ENCODE peak calls at places on chromosomes 11 and 22, in eight cellular contexts. D is Peyer's patch, W is tibial artery, Y is psoas muscle, S is OCI-LY7, A is upper lobe of right lung, R is cardiac muscle cell, X is adrenal gland. H is an unnamed sample.

GRCh38 chr11:2778630-2779498 is 79.1 kb upstream of the KCNQ1OT1 start:
- DNase-seq in W (peak; percentile 75), A (peak; percentile 92), S (no peak), R (peak; percentile 84), Y (peak; percentile 90), D (peak; percentile 88), X (peak; percentile 93), H (peak; percentile 90)

GRCh38 chr11:47461876-47462275 is 12.9 kb upstream of the RAPSN start:
- DNase-seq in D (no peak), X (no peak), A (peak; percentile 32), S (no peak), R (no peak), W (no peak), Y (no peak), H (no peak)

GRCh38 chr11:1051356-1052132 is 15.0 kb upstream of the MUC6 start:
- DNase-seq in W (no peak), Y (peak; percentile 36), S (no peak), D (no peak), A (peak; percentile 51), R (no peak), X (no peak), H (no peak)

GRCh38 chr11:104583857-104584256 is 314.4 kb downstream of the CASP12 start:
- DNase-seq in W (no peak), S (no peak), D (no peak), R (no peak), A (no peak), X (no peak), Y (no peak), H (no peak)

GRCh38 chr11:2089536-2090165 is 49.5 kb downstream of the IGF2 start:
- DNase-seq in W (peak; percentile 9), A (peak; percentile 26), X (peak; percentile 16), D (peak; percentile 34), R (peak; percentile 28), Y (peak; percentile 46), S (peak; percentile 73), H (peak; percentile 27)

GRCh38 chr11:126597041-126597440 is 241.6 kb downstream of the ST3GAL4 start:
- DNase-seq in X (no peak), S (no peak), Y (no peak), R (no peak), W (no peak), A (no peak), D (no peak), H (no peak)

GRCh38 chr11:95451682-95452081 is 220.7 kb upstream of the SESN3 start:
- DNase-seq in X (no peak), Y (no peak), S (no peak), A (no peak), W (no peak), D (no peak), R (peak; percentile 87), H (peak; percentile 79)

GRCh38 chr11:26828291-26828690 is 106.4 kb upstream of the SLC5A12 start:
- DNase-seq in S (no peak), R (no peak), D (no peak), W (no peak), A (no peak), X (no peak), Y (no peak), H (no peak)

GRCh38 chr22:36213596-36213995 is 12.0 kb upstream of the APOL4 start:
- DNase-seq in Y (no peak), A (no peak), D (no peak), R (no peak), S (no peak), W (no peak), X (no peak), H (no peak)

GRCh38 chr11:9150501-9150900 is 59.1 kb upstream of the SCUBE2 start:
- DNase-seq in X (no peak), W (no peak), D (no peak), S (no peak), A (no peak), Y (no peak), R (peak; percentile 39), H (peak; percentile 73)

GRCh38 chr11:91396243-91397133 is 828.1 kb upstream of the FAT3 start:
- DNase-seq in D (no peak), S (no peak), Y (no peak), A (no peak), X (no peak), R (no peak), W (no peak), H (no peak)

GRCh38 chr11:70744396-70745185 is 346.3 kb downstream of the CTTN start:
- DNase-seq in X (no peak), R (no peak), Y (no peak), A (peak; percentile 56), D (no peak), W (no peak), S (no peak), H (no peak)

GRCh38 chr11:84714316-84714780 is 912.8 kb downstream of the DLG2 start:
- DNase-seq in D (peak; percentile 46), X (peak; percentile 67), A (no peak), Y (peak; percentile 59), S (peak; percentile 71), R (peak; percentile 6), W (no peak), H (peak; percentile 35)

GRCh38 chr11:111644922-111645321 is 42.7 kb downstream of the SIK2 start:
- DNase-seq in R (no peak), A (no peak), X (no peak), Y (no peak), D (no peak), W (no peak), S (no peak), H (no peak)

GRCh38 chr22:20406686-20407408 is 12.9 kb downstream of the ZNF74 start:
- DNase-seq in Y (no peak), A (peak; percentile 52), S (no peak), R (no peak), X (no peak), W (no peak), D (peak; percentile 17), H (no peak)

GRCh38 chr11:84289381-84289906 is 1003.3 kb upstream of the CCDC90B start:
- DNase-seq in A (no peak), Y (no peak), R (peak; percentile 12), D (no peak), W (no peak), S (no peak), X (no peak), H (peak; percentile 87)

GRCh38 chr22:17241571-17242310 is 22.5 kb upstream of the ADA2 start:
- DNase-seq in X (peak; percentile 25), A (no peak), S (no peak), Y (peak; percentile 20), W (no peak), R (peak; percentile 11), D (no peak), H (peak; percentile 5)

GRCh38 chr11:27401760-27402316 is 38.8 kb upstream of the CCDC34 start:
- DNase-seq in S (no peak), R (no peak), A (no peak), W (no peak), Y (no peak), X (no peak), D (no peak), H (no peak)

DNA sequence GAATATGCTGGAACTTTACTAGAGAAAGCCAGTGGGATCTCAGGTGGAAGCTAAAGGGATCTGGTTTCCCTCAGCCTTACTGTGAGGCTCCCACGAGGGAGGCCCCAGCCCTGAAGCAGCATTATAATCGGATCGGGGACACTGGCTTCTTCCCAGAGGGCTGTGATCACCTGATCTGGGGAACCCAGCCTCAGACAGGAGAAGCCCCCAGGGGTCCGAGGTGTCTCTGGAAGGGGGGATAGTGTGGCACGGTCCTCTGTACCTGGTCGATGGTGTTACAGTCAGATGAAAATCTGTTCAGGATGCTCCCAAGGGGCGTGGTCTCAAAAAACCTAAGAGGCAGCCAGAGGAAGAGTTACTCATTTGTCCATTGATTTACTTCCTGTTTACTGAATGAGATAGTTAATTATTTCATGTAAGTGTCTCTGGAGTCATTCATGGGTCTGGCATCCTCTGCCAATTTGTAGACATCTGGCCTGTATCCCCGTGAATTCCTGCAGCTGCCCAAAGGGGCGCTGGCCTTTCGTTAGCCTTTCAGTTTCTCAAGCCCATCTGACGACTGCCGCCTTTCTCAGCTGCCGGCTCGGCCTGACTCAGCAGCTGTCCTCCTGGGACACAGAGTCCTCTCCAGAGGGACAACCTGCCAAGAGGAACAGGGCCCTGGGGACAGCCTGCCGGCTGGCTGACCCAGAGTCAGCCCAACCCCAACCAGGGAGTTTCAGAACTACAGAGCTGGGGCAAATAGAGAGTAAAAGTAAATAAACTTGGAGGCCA is 17.0 kb upstream of the KCNJ11 start:
- DNase-seq in D (peak; percentile 76), R (peak; percentile 64), Y (peak; percentile 95), A (peak; percentile 88), S (no peak), W (peak; percentile 78), X (peak; percentile 78), H (peak; percentile 62)
- TF ChIP-seq CTCF in D (no peak), R (peak; percentile 33), Y (peak; percentile 46), A (peak; percentile 51), S (no peak), W (peak; percentile 49), X (peak; percentile 28), H (peak; percentile 43)

DNA sequence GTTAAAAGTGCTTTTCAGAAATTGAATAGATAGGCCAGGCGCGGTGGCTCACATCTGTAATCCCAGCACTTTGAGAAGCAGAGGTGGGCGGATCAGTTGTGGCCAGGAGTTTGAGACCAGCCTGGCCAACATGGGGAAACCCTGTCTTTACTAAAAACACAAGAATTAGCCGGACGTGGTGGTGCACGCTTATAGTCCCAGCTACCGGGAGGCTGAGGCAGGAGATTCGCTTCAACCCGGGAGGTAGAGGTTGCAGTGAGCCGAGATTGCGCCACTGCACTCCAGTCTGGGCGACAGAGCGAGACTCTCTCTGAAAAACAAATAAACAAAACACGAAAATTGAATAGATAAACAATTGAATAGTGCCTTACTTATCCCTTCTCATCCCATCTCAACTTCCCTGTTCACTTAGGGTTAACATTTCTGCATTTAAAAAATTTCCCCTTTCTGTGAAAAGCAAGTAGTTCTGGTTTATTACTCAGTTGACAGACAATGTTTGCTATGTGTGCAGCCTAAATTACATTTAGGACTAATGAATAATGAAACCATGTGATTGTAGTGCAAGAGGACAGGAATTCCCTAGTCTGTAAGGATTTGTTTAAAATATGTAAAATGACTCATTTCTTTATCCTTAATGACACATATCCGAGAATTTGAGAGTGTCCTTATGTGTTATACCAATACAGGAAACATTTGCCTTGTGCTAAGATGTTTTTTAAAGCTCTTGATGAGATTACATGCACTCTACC is 6.0 kb downstream of the RNF169 start:
- DNase-seq in S (no peak), A (no peak), R (peak; percentile 80), W (no peak), Y (no peak), X (no peak), D (no peak), H (peak; percentile 92)
- H3K4me3 ChIP-seq in S (no peak overlapping the region), A (no peak overlapping the region), R (no peak overlapping the region), W (no peak overlapping the region), Y (no peak overlapping the region), X (no peak overlapping the region), D (no peak overlapping the region), H (peak overlapping the region; percentile 39)

GRCh38 chr11:6568191-6568918 is 35.1 kb downstream of the RRP8 start:
- DNase-seq in Y (peak; percentile 66), X (peak; percentile 77), W (no peak), D (no peak), S (no peak), A (no peak), R (peak; percentile 92), H (peak; percentile 87)
- TF ChIP-seq CTCF in Y (no peak), X (no peak), W (no peak), D (no peak), S (peak; percentile 43), A (no peak), R (peak; percentile 16), H (no peak)

DNA sequence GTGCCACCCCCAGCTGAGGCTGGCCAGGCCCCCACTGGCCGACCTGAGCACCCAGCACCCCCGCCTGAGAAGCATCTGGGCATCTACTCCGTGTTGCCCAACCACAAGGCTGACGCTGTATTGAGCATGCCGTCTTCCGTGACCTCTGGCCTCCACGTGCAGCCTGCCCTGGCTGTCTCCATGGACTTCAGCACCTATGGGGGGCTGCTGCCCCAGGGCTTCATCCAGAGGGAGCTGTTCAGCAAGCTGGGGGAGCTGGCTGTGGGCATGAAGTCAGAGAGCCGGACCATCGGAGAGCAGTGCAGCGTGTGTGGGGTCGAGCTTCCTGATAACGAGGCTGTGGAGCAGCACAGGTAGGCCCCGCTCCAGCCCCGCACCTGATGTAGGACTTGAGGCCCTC is 4.7 kb downstream of the ZBTB16 start:
- DNase-seq in A (no peak), D (no peak), X (no peak), R (no peak), Y (peak; percentile 81), S (no peak), W (no peak), H (no peak)
- H3K4me3 ChIP-seq in A (peak overlapping the region; percentile 95), D (no peak overlapping the region), X (peak overlapping the region; percentile 100), R (no peak overlapping the region), Y (peak overlapping the region; percentile 97), S (no peak overlapping the region), W (peak overlapping the region; percentile 94), H (no peak overlapping the region)